ENCODE peak calls at places on chromosomes 1 and 21, in six cellular contexts. S is amygdala; D is midbrain; H is NCI-H1105; M is stimulated activated effector memory CD8-positive, alpha-beta T cell treated with anti-CD3 and anti-CD28 coated beads, Interleukin-12 subunit alpha, Interleukin-12 subunit beta, amount 100 ng/mL, for 72 hours; X is osteoblast. O is an unnamed sample.

GRCh38 chr1:148434832-148435231 is 48.3 kb downstream of the PPIAL4G start:
- DNase-seq in S (no peak), D (no peak), H (no peak), M (no peak), X (peak; percentile 8), O (no peak)

GRCh38 chr1:209106237-209106741 is 477.2 kb upstream of the CAMK1G start:
- DNase-seq in S (no peak), D (no peak), H (peak; percentile 10), M (no peak), X (no peak), O (peak; percentile 93)

GRCh38 chr1:44811234-44811633 is 2.9 kb downstream of the BTBD19 start:
- DNase-seq in S (no peak), D (no peak), H (no peak), M (no peak), X (peak; percentile 80), O (no peak)

GRCh38 chr1:54173681-54174080 is 20.9 kb upstream of the CDCP2 start:
- DNase-seq in S (no peak), D (no peak), H (no peak), M (no peak), X (no peak), O (peak; percentile 3)

GRCh38 chr1:161838362-161838761 is 72.2 kb downstream of the ATF6 start:
- DNase-seq in S (no peak), D (peak; percentile 46), H (no peak), M (no peak), X (no peak), O (no peak)

GRCh38 chr1:67635055-67635809 is 49.8 kb upstream of the GADD45A start:
- DNase-seq in S (no peak), D (no peak), H (no peak), M (no peak), X (peak; percentile 14), O (no peak)

GRCh38 chr1:183327429-183328290 is 90.5 kb downstream of the NMNAT2 start:
- DNase-seq in S (no peak), D (no peak), H (no peak), M (no peak), X (peak; percentile 83), O (no peak)

GRCh38 chr1:153598309-153599172 is 14.4 kb downstream of the S100A16 start:
- DNase-seq in S (no peak), D (no peak), H (no peak), M (no peak), X (peak; percentile 91), O (peak; percentile 96)

GRCh38 chr1:37052120-37052519 is 17.8 kb upstream of the GRIK3 start:
- DNase-seq in S (no peak), D (no peak), H (no peak), M (no peak), X (no peak), O (no peak)

GRCh38 chr1:85406887-85407593 is 57.9 kb downstream of the DDAH1 start:
- DNase-seq in S (peak; percentile 28), D (peak; percentile 68), H (no peak), M (no peak), X (peak; percentile 73), O (no peak)

GRCh38 chr1:24047101-24047459 is 64.9 kb downstream of the MYOM3 start:
- DNase-seq in S (no peak), D (no peak), H (no peak), M (no peak), X (peak; percentile 77), O (no peak)

GRCh38 chr1:110188116-110188618 is 21.9 kb upstream of the KCNC4 start:
- DNase-seq in S (no peak), D (no peak), H (no peak), M (no peak), X (peak; percentile 94), O (peak; percentile 92)

GRCh38 chr1:154696460-154696859 is 88.5 kb upstream of the ADAR start:
- DNase-seq in S (no peak), D (no peak), H (no peak), M (no peak), X (no peak), O (no peak)

GRCh38 chr1:212977781-212978645 is 27.7 kb downstream of the VASH2 start:
- DNase-seq in S (no peak), D (no peak), H (no peak), M (no peak), X (no peak), O (peak; percentile 37)

GRCh38 chr1:150012611-150013010 is 2.1 kb upstream of the OTUD7B start:
- DNase-seq in S (peak; percentile 85), D (peak; percentile 88), H (no peak), M (no peak), X (no peak), O (no peak)

GRCh38 chr1:115099693-115100050 is 10.4 kb upstream of the TSPAN2 start:
- DNase-seq in S (no peak), D (no peak), H (no peak), M (no peak), X (no peak), O (no peak)

GRCh38 chr21:44896561-44897286 is 23.2 kb upstream of the PTTG1IP start:
- DNase-seq in S (no peak), D (no peak), H (no peak), M (no peak), X (no peak), O (peak; percentile 58)

GRCh38 chr1:94926365-94926914 is 470 bp downstream of the CNN3 start:
- DNase-seq in S (no peak), D (peak; percentile 67), H (peak; percentile 63), M (peak; percentile 8), X (peak; percentile 90), O (peak; percentile 75)

O was measured in NCI-H69.